ENCODE peak calls at places on chromosomes 12 and 14, in nine cellular contexts. F is neural progenitor cell, Y is suprapubic skin, L is cardiac fibroblast, D is GM12864, T is dorsolateral prefrontal cortex, I is tibial artery, J is lower lobe of right lung, E is AG10803. V is an unnamed sample.

GRCh38 chr14:74190910-74191575 is 48.2 kb upstream of the VSX2 start:
- DNase-seq in L (no peak), T (no peak), D (no peak), J (no peak), Y (no peak), F (no peak), I (no peak), E (peak; percentile 4), V (no peak)

GRCh38 chr14:50999726-51000125 is 55.4 kb upstream of the PYGL start:
- DNase-seq in T (peak; percentile 53), J (no peak), I (no peak), L (no peak), Y (no peak), D (no peak), E (no peak), F (no peak), V (no peak)

GRCh38 chr12:92987846-92988621 is 58.9 kb upstream of the EEA1 start:
- DNase-seq in J (peak; percentile 57), T (no peak), F (peak; percentile 7), E (no peak), L (no peak), I (peak; percentile 65), Y (no peak), D (peak; percentile 98), V (no peak)

GRCh38 chr14:36455241-36455627 is 64.8 kb downstream of the NKX2-1 start:
- DNase-seq in T (no peak), D (no peak), I (no peak), Y (no peak), L (no peak), J (no peak), E (no peak), F (no peak), V (no peak)

GRCh38 chr14:95294834-95295599 is 24.7 kb downstream of the CLMN start:
- DNase-seq in E (peak; percentile 17), L (peak; percentile 48), Y (no peak), J (no peak), I (peak; percentile 55), T (no peak), D (no peak), F (no peak), V (peak; percentile 51)

GRCh38 chr14:57057803-57058202 is 210.9 kb downstream of the EXOC5 start:
- DNase-seq in T (no peak), Y (no peak), E (no peak), J (no peak), F (no peak), L (no peak), D (no peak), I (no peak), V (no peak)

GRCh38 chr12:57765698-57766463 is 997 bp downstream of the CYP27B1 start:
- DNase-seq in F (no peak), L (no peak), T (no peak), D (no peak), Y (no peak), I (peak; percentile 62), J (no peak), E (no peak), V (no peak)

GRCh38 chr12:123494124-123494843 is 36.3 kb downstream of the SNRNP35 start:
- DNase-seq in E (no peak), I (no peak), D (no peak), Y (no peak), L (no peak), J (no peak), F (peak; percentile 16), T (no peak), V (no peak)

GRCh38 chr12:106521901-106522300 is 60.9 kb upstream of the RFX4 start:
- DNase-seq in E (no peak), D (no peak), F (no peak), L (no peak), Y (no peak), J (no peak), I (no peak), T (no peak), V (no peak)

GRCh38 chr14:20539906-20540305 is 20.9 kb downstream of the RNASE9 start:
- DNase-seq in J (no peak), Y (no peak), L (no peak), F (no peak), D (no peak), T (no peak), I (no peak), E (no peak), V (no peak)

GRCh38 chr14:93456356-93456755 is 25.6 kb downstream of the UNC79 start:
- DNase-seq in E (no peak), Y (no peak), I (no peak), J (no peak), L (no peak), D (no peak), F (no peak), T (no peak), V (no peak)

GRCh38 chr14:93462479-93462878 is 31.7 kb downstream of the UNC79 start:
- DNase-seq in F (no peak), L (no peak), T (no peak), J (no peak), Y (no peak), D (no peak), E (no peak), I (no peak), V (no peak)

DNA sequence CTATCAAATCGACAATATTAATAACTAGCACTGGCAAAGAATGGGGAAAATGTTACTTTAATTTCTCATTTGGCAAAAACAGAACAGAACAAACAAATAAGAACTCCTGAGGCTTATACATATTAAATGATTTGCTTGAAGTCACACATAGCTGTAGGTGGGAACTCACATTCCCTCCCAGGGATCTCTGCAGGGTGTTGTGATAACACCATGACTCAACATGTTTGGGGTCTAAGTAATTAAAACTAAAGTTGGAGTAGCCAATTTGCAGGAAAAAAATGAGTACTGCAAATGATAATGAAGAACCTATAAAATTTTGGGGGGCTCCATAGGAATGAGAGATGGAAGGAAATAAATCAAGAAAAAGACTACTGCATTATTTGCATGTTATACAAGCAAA is 27.5 kb downstream of the UNC79 start:
- DNase-seq in L (no peak), I (no peak), F (no peak), J (no peak), D (no peak), Y (no peak), E (no peak), T (no peak), V (no peak)
- TF ChIP-seq CTCF in L (no peak), I (no peak), F (no peak), J (no peak), D (no peak), Y (no peak), E (no peak), T (no peak), V (no peak)

GRCh38 chr14:106378191-106378590 is 851.8 kb downstream of the TMEM121 start:
- DNase-seq in L (no peak), J (no peak), I (no peak), T (no peak), Y (no peak), F (no peak), E (no peak), D (no peak), V (no peak)

GRCh38 chr14:106377432-106377831 is 851.0 kb downstream of the TMEM121 start:
- DNase-seq in F (no peak), T (no peak), J (no peak), I (no peak), E (no peak), D (no peak), Y (no peak), L (no peak), V (no peak)

DNA sequence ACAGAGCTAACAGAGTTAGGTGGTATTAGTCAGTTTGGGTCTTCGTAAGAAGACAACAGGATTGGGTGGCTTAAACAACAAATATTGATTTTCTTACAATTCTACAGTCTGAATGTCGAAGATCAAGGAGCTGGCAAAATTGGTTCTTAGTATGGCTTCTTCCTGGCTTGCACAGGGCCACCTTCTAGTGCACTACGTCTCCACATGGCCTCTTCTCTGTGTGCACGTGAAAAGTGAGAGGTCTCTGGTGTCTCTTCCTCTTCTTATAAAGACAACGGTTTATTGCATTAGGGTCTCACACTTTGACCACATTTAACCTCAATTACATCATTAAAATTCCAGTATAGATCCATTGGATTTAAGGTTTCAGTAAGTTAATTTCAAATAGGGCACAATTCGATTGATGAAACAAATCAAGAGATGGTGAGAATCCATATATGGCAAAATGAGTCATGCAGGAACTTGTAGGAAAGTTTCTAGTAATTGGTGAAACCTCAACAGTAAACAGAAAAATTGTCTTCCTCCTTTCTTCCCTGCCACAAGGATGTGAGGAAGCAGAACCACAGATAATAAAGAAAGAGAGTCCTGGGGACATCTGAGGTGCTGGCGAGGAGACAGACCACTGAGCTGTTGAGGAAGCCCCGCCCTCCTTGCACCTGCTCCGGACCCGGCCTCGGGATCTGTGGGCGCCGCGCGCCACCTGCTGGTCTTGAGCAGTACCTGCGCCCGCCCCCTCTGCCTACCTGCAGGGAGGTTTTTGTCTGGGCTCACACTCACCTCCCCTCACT is 846.7 kb downstream of the TMEM121 start:
- DNase-seq in F (no peak), E (no peak), I (no peak), L (no peak), Y (no peak), D (peak; percentile 52), J (peak; percentile 77), T (no peak), V (no peak)
- H3K4me3 ChIP-seq in F (no peak overlapping the region), E (no peak overlapping the region), I (no peak overlapping the region), L (no peak overlapping the region), Y (no peak overlapping the region), D (peak overlapping the region; percentile 47), J (no peak overlapping the region), T (no peak overlapping the region), V (no peak overlapping the region)

DNA sequence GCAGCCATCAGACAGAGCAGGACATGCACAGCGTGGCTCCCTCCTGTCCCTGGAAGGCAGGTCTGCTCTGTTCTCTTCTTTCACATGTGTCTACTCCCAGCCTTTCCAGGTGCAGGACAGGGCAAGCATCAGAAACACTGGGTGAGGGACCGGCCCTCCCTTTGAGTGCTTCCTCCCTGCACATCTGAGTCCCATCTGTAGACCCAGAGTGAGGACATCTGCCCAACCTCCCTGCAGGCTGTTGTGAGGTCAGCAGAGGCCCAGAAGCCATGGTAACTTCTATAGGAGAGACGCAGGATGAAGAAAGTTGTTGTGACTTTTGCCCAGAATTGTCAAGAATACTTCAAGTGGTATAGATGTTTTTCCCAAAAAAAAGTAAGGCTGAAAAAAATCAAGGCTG is 282.7 kb downstream of the CACNA1C start:
- DNase-seq in T (no peak), J (no peak), L (no peak), Y (no peak), F (no peak), I (no peak), E (peak; percentile 73), D (no peak), V (no peak)
- TF ChIP-seq CTCF in T (no peak), J (no peak), L (no peak), Y (no peak), F (no peak), I (no peak), E (no peak), D (no peak), V (no peak)

DNA sequence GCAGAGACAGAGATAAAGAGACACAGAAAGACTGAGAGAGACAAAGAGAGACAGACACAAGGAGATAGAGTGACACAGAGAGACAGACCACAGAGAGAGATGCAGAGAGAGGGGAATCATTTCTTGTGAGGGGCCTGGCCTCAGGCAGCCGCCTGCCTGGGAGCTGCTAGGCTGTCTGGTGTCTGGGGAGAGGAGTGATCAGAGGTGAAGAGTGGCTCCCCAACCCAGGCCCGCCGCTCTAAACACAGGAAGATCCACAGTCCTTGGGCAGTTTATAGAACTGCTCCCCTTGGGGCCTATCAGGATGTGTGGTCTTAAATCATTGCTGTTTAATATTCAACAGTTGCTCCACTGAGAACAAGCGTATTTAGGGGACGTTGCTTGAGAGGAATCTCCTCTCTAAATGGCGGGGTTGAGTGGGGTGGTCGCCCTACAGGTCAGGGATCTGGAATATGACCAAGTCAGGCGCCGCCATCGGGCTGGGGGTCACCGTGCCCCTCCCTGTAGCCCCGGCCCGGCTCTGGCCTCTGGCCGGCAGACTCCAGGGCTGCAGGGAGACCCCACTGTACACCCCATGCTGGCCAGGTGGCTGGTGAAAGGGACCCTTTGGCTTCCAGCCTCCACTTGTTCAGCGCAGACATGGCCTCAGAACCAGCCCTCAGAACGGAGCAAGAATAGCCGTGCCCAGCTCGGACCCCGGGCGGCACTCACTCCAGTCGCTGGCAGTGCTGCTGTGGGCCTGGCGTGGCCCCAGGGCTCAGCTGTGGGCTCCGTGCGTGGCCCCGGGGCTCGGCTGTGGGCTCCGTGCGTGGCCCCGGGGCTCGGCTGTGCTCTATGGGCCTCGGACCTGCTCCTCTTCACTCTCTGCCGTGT is 89.4 kb downstream of the GALNT9 start:
- DNase-seq in J (peak; percentile 28), Y (no peak), L (no peak), I (peak; percentile 55), T (no peak), F (no peak), D (no peak), E (no peak), V (no peak)
- H3K4me3 ChIP-seq in J (no peak overlapping the region), Y (no peak overlapping the region), L (no peak overlapping the region), I (no peak overlapping the region), T (no peak overlapping the region), F (no peak overlapping the region), D (no peak overlapping the region), E (no peak overlapping the region), V (no peak overlapping the region)

V was measured in astrocyte of the spinal cord.